ENCODE peak calls at places on chromosomes 11 and 22, in four cellular contexts. D is fibroblast of pulmonary artery, J is NB4, A is BJ. H is an unnamed sample.

GRCh38 chr11:123006860-123007542 is 25.4 kb upstream of the BSX start:
- DNase-seq in D (no peak), J (no peak), A (no peak), H (no peak)

GRCh38 chr11:130827697-130828377 is 88.4 kb downstream of the SNX19 start:
- DNase-seq in D (peak), J (peak), A (no peak), H (no peak)

GRCh38 chr11:102802341-102802740 is 4.4 kb upstream of the MMP1 start:
- DNase-seq in D (peak), J (no peak), A (peak), H (no peak)

GRCh38 chr11:31557991-31558390 is 48.4 kb downstream of the ELP4 start:
- DNase-seq in D (peak), J (no peak), A (no peak), H (no peak)

GRCh38 chr11:1052133-1053011 is 15.9 kb upstream of the MUC6 start:
- DNase-seq in D (no peak), J (no peak), A (no peak), H (no peak)

GRCh38 chr11:25094085-25094802 is 597.4 kb downstream of the LUZP2 start:
- DNase-seq in D (no peak), J (no peak), A (no peak), H (no peak)

GRCh38 chr11:122459064-122459463 is 196.5 kb upstream of the UBASH3B start:
- DNase-seq in D (no peak), J (no peak), A (no peak), H (no peak)

GRCh38 chr11:130246719-130247118 is 68.0 kb downstream of the ZBTB44 start:
- DNase-seq in D (peak), J (no peak), A (no peak), H (no peak)

GRCh38 chr11:65781962-65782815 is 1.4 kb upstream of the AP5B1 start:
- DNase-seq in D (no peak), J (no peak), A (no peak), H (no peak)

GRCh38 chr11:30107899-30108298 is 91.1 kb upstream of the KCNA4 start:
- DNase-seq in D (peak), J (peak), A (no peak), H (no peak)

GRCh38 chr11:101618691-101619090 is 34.9 kb upstream of the TRPC6 start:
- DNase-seq in D (peak), J (no peak), A (peak), H (no peak)

GRCh38 chr11:20067665-20068064 is 92.6 kb downstream of the DBX1 start:
- DNase-seq in D (no peak), J (no peak), A (no peak), H (no peak)

GRCh38 chr11:57095896-57096295 is 85.9 kb upstream of the LRRC55 start:
- DNase-seq in D (no peak), J (no peak), A (no peak), H (no peak)

GRCh38 chr11:27754035-27755017 is 54.1 kb upstream of the BDNF start:
- DNase-seq in D (peak), J (peak), A (peak), H (peak)

GRCh38 chr11:111335596-111335995 is 37.2 kb downstream of the POU2AF3 start:
- DNase-seq in D (no peak), J (peak), A (peak), H (no peak)

GRCh38 chr11:115869780-115870431 is 365.7 kb upstream of the CADM1 start:
- DNase-seq in D (peak), J (peak), A (no peak), H (peak)

GRCh38 chr11:94131363-94132115 is 2.9 kb downstream of the PANX1 start:
- DNase-seq in D (peak), J (no peak), A (no peak), H (no peak)

GRCh38 chr11:44380009-44380313 is 70.0 kb upstream of the ALX4 start:
- DNase-seq in D (no peak), J (no peak), A (no peak), H (no peak)
- TF ChIP-seq CTCF in D (no peak), J (no peak), A (no peak), H (no peak)

GRCh38 chr11:134050541-134051383 is 18.1 kb upstream of the JAM3 start:
- DNase-seq in D (peak), J (peak), A (no peak), H (no peak)
- H3K4me3 ChIP-seq in D (peak), J (no peak), A (peak), H (no peak)

DNA sequence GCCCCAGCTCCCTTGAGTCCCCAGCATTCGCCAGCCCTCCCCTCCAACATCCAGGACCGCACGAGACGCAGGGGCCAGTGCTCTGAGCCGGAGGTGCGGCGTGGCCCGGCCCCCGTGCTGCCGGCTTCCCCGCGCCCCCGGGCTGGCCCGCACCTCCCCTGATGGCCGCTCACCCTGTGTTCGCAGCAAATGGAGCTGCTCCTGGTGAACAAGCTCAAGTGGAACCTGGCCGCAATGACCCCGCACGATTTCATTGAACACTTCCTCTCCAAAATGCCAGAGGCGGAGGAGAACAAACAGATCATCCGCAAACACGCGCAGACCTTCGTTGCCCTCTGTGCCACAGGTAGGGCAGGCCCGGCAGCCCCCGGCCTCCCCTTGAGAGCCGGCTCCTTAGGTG is 2.7 kb downstream of the CCND1 start:
- DNase-seq in D (no peak), J (no peak), A (no peak), H (no peak)
- TF ChIP-seq CTCF in D (no peak), J (no peak), A (no peak), H (no peak)

GRCh38 chr11:11910541-11910940 is 68.8 kb downstream of the USP47 start:
- DNase-seq in D (no peak), J (no peak), A (no peak), H (no peak)

GRCh38 chr11:11915625-11916024 is 73.9 kb downstream of the USP47 start:
- DNase-seq in D (no peak), J (no peak), A (no peak), H (no peak)

GRCh38 chr11:11909727-11910126 is 68.0 kb downstream of the USP47 start:
- DNase-seq in D (peak), J (no peak), A (peak), H (no peak)

GRCh38 chr11:11916981-11917399 is 75.2 kb downstream of the USP47 start:
- DNase-seq in D (peak), J (no peak), A (peak), H (no peak)

DNA sequence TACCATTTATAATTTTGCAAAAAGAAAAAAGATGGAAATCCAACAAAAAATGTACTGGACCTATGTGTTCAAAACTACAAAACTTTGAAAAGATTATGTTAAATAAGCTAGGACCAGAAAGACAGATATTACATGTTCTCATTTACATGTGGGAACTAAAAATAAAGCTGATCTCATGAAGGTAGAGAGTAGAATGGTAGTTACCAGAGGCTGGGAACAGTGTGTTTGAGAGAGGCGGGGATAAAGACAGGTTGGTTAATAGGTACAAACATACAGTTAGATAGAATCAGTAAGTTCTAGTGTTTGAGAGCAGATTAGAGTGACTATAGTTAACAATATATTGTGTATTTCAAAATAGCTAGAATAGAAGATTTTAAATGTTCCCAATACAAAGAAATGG is 71.6 kb downstream of the USP47 start:
- DNase-seq in D (no peak), J (no peak), A (no peak), H (no peak)
- H3K4me3 ChIP-seq in D (no peak), J (no peak), A (no peak), H (no peak)

GRCh38 chr11:126132319-126132718 is 69.7 kb upstream of the CDON start:
- DNase-seq in D (peak), J (no peak), A (no peak), H (no peak)
- TF ChIP-seq CTCF in D (no peak), J (no peak), A (no peak), H (no peak)

GRCh38 chr22:20299736-20300136 is 20.1 kb downstream of the DGCR6L start:
- DNase-seq in D (peak), J (peak), A (no peak), H (no peak)
- H3K4me3 ChIP-seq in D (no peak), J (no peak), A (peak), H (peak)

GRCh38 chr11:112753706-112754105 is 207.5 kb upstream of the NCAM1 start:
- DNase-seq in D (no peak), J (no peak), A (no peak), H (no peak)

GRCh38 chr11:112751763-112752162 is 209.5 kb upstream of the NCAM1 start:
- DNase-seq in D (no peak), J (no peak), A (no peak), H (no peak)

GRCh38 chr11:112756166-112756565 is 205.1 kb upstream of the NCAM1 start:
- DNase-seq in D (no peak), J (no peak), A (no peak), H (no peak)

GRCh38 chr11:112751312-112751711 is 209.9 kb upstream of the NCAM1 start:
- DNase-seq in D (no peak), J (no peak), A (no peak), H (no peak)

DNA sequence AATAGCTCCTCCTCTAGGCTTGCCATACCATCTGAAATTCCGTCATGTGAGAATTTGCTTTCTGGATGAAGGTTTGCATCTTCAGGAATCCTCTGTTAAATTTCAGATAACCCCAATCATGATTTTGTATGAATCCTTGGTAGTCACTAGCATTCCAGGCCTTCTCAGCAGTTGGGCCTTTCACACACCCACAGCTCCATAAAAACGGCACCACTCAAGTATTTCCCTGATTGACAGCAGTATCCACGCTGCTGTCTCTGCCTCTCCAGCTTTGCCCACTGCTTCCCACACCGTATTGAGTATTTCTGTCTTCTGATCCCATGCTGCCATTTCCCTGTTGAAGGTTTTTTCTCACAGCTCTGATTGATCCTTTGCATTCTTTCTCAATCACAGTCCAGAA is 208.7 kb upstream of the NCAM1 start:
- DNase-seq in D (no peak), J (no peak), A (no peak), H (no peak)
- TF ChIP-seq CTCF in D (no peak), J (no peak), A (no peak), H (no peak)

DNA sequence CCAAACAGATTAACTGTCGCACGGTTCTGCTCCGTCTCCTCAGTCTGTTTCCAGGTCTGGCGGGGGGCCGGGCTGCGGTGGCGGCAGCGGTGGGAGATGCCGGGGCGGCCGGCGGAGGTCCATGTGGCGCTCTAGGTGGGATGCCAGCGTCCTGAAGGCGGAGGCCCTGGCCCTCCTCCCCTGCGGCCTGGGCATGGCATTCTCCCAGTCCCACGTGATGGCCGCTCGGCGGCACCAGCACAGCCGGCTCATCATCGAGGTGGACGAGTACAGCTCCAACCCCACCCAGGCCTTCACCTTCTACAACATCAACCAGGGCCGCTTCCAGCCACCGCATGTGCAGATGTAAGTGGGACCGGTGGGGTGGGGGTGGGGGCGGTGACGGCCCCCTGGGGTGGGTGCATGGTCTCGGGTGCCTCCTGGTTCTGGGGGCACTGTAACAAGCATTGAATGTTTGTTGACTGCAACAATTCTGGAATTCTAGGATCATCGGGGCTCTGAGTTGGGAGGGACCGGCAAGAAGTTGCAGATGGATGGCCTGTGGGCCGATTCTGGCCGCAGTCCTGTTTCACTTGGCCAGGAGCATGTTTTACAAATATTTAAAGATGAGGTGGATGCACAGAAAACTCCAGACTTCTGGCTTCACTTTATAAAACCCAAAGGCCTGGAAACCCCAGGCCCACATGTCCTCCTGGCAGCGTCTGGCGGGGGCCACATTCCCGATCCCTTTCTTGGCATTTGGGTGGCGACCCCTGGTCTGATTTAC is 13.2 kb downstream of the MPPED1 start:
- DNase-seq in D (no peak), J (no peak), A (no peak), H (no peak)
- H3K4me3 ChIP-seq in D (no peak), J (no peak), A (no peak), H (no peak)

GRCh38 chr22:20181194-20181931 is 30.5 kb upstream of the CCDC188 start:
- DNase-seq in D (no peak), J (no peak), A (no peak), H (no peak)

GRCh38 chr22:20179455-20180244 is 28.8 kb upstream of the CCDC188 start:
- DNase-seq in D (no peak), J (no peak), A (no peak), H (no peak)

GRCh38 chr22:20178922-20179227 is 28.0 kb upstream of the CCDC188 start:
- DNase-seq in D (no peak), J (no peak), A (no peak), H (no peak)

GRCh38 chr22:20180640-20181039 is 29.8 kb upstream of the CCDC188 start:
- DNase-seq in D (no peak), J (no peak), A (no peak), H (no peak)

GRCh38 chr22:20180245-20180630 is 29.4 kb upstream of the CCDC188 start:
- DNase-seq in D (no peak), J (no peak), A (no peak), H (no peak)
- TF ChIP-seq CTCF in D (peak), J (peak), A (peak), H (peak)

GRCh38 chr11:125022551-125022950 is 40.6 kb upstream of the SLC37A2 start:
- DNase-seq in D (peak), J (no peak), A (no peak), H (no peak)
- H3K4me3 ChIP-seq in D (no peak), J (no peak), A (no peak), H (no peak)